ENCODE peak calls at places on chromosomes 4 and X, in eight cellular contexts. C is T-helper 1 cell; P is NCI-H2081; V is iPS-NIHi11; R is NCI-H460; M is germinal center; K is ecto neural progenitor cell; E is stimulated activated CD8-positive, alpha-beta memory T cell treated with anti-CD3 and anti-CD28 coated beads, Interleukin-15, amount 100 ng/mL, for 1 hour. Q is an unnamed sample.

GRCh38 chr4:55038176-55038890 is 87.1 kb downstream of the KDR start:
- DNase-seq in C (no peak), P (no peak), V (peak), R (no peak), M (no peak), K (no peak), E (no peak), Q (no peak)

GRCh38 chr4:95363966-95364365 is 184.8 kb downstream of the UNC5C start:
- DNase-seq in C (no peak), P (no peak), V (no peak), R (no peak), M (no peak), K (no peak), E (no peak), Q (no peak)

GRCh38 chrX:116198810-116199209 is 28.3 kb downstream of the AGTR2 start:
- DNase-seq in C (no peak), P (no peak), V (no peak), R (no peak), M (no peak), K (no peak), E (no peak), Q (no peak)

GRCh38 chr4:74157116-74157742 is 689 bp upstream of the MTHFD2L start:
- DNase-seq in C (no peak), P (no peak), V (no peak), R (no peak), M (no peak), K (no peak), E (no peak), Q (no peak)

GRCh38 chrX:133159205-133159604 is 58.9 kb downstream of the TFDP3 start:
- DNase-seq in C (no peak), P (no peak), V (no peak), R (no peak), M (no peak), K (no peak), E (no peak), Q (no peak)

GRCh38 chr4:150971901-150972300 is 43.2 kb downstream of the LRBA start:
- DNase-seq in C (no peak), P (no peak), V (no peak), R (no peak), M (no peak), K (no peak), E (no peak), Q (no peak)

GRCh38 chr4:23904639-23905061 is 14.8 kb upstream of the PPARGC1A start:
- DNase-seq in C (no peak), P (peak), V (no peak), R (no peak), M (no peak), K (no peak), E (no peak), Q (peak)

GRCh38 chr4:160026720-160027119 is 923.8 kb downstream of the RAPGEF2 start:
- DNase-seq in C (no peak), P (no peak), V (no peak), R (peak), M (no peak), K (no peak), E (no peak), Q (no peak)

GRCh38 chrX:50818986-50819385 is 5.0 kb upstream of the SHROOM4 start:
- DNase-seq in C (no peak), P (no peak), V (no peak), R (no peak), M (no peak), K (no peak), E (no peak), Q (no peak)

GRCh38 chrX:56462389-56462788 is 101.0 kb upstream of the UBQLN2 start:
- DNase-seq in C (no peak), P (no peak), V (no peak), R (no peak), M (no peak), K (no peak), E (no peak), Q (no peak)

GRCh38 chrX:79557212-79557611 is 190.1 kb upstream of the ITM2A start:
- DNase-seq in C (no peak), P (no peak), V (no peak), R (no peak), M (no peak), K (no peak), E (no peak), Q (no peak)

GRCh38 chr4:965766-966134 is 7.6 kb downstream of the DGKQ start:
- DNase-seq in C (no peak), P (no peak), V (no peak), R (no peak), M (no peak), K (no peak), E (no peak), Q (no peak)

GRCh38 chrX:106481341-106481740 is 130.4 kb upstream of the RADX start:
- DNase-seq in C (peak), P (peak), V (peak), R (peak), M (no peak), K (peak), E (peak), Q (peak)

GRCh38 chr4:103499094-103499493 is 220.7 kb downstream of the TACR3 start:
- DNase-seq in C (no peak), P (no peak), V (no peak), R (no peak), M (no peak), K (no peak), E (no peak), Q (no peak)

GRCh38 chr4:20895208-20895607 is 194.9 kb downstream of the PACRGL start:
- DNase-seq in C (no peak), P (no peak), V (no peak), R (no peak), M (no peak), K (no peak), E (no peak), Q (no peak)